ENCODE peak calls at places on chromosome 19, in nine cellular contexts. One of them, this sample, is unnamed.

GRCh38 chr19:4538601-4538954 is 1.3 kb downstream of the LRG1 start:
- DNase-seq in CD4-positive, alpha-beta memory T cell: no peak
- DNase-seq in cardiac muscle cell: no peak
- DNase-seq in CD4-positive, CD25-positive, alpha-beta regulatory T cell: no peak
- DNase-seq in right lobe of liver: no peak
- DNase-seq in left ventricle myocardium inferior: no peak
- DNase-seq in neuronal stem cell: no peak
- DNase-seq in heart right ventricle: no peak
- DNase-seq in body of pancreas: peak; percentile 40
- DNase-seq in this sample: no peak

GRCh38 chr19:40165362-40165937 is 25.8 kb upstream of the MAP3K10 start:
- DNase-seq in left ventricle myocardium inferior: peak; percentile 36
- DNase-seq in neuronal stem cell: peak; percentile 68
- DNase-seq in right lobe of liver: no peak
- DNase-seq in cardiac muscle cell: peak; percentile 56
- DNase-seq in CD4-positive, alpha-beta memory T cell: no peak
- DNase-seq in heart right ventricle: peak; percentile 46
- DNase-seq in body of pancreas: peak; percentile 42
- DNase-seq in CD4-positive, CD25-positive, alpha-beta regulatory T cell: peak; percentile 15
- DNase-seq in this sample: peak; percentile 89

GRCh38 chr19:50795665-50796073 is 5.5 kb downstream of the ACP4 start:
- DNase-seq in right lobe of liver: no peak
- DNase-seq in CD4-positive, alpha-beta memory T cell: no peak
- DNase-seq in heart right ventricle: no peak
- DNase-seq in left ventricle myocardium inferior: no peak
- DNase-seq in neuronal stem cell: no peak
- DNase-seq in cardiac muscle cell: no peak
- DNase-seq in CD4-positive, CD25-positive, alpha-beta regulatory T cell: no peak
- DNase-seq in body of pancreas: no peak
- DNase-seq in this sample: no peak

GRCh38 chr19:588093-588742 is 1.5 kb upstream of the HCN2 start:
- DNase-seq in left ventricle myocardium inferior: peak; percentile 79
- DNase-seq in right lobe of liver: no peak
- DNase-seq in neuronal stem cell: peak; percentile 49
- DNase-seq in cardiac muscle cell: peak; percentile 86
- DNase-seq in body of pancreas: peak; percentile 71
- DNase-seq in CD4-positive, alpha-beta memory T cell: peak; percentile 81
- DNase-seq in CD4-positive, CD25-positive, alpha-beta regulatory T cell: peak; percentile 37
- DNase-seq in heart right ventricle: peak; percentile 75
- DNase-seq in this sample: peak; percentile 97

GRCh38 chr19:15934332-15935078 is at the start of gene CYP4F11:
- DNase-seq in CD4-positive, alpha-beta memory T cell: no peak
- DNase-seq in right lobe of liver: peak; percentile 96
- DNase-seq in left ventricle myocardium inferior: peak; percentile 73
- DNase-seq in cardiac muscle cell: no peak
- DNase-seq in CD4-positive, CD25-positive, alpha-beta regulatory T cell: no peak
- DNase-seq in neuronal stem cell: no peak
- DNase-seq in body of pancreas: peak; percentile 69
- DNase-seq in heart right ventricle: peak; percentile 69
- DNase-seq in this sample: peak; percentile 44

GRCh38 chr19:48043675-48044258 is at the start of gene CABP5:
- DNase-seq in cardiac muscle cell: no peak
- DNase-seq in left ventricle myocardium inferior: no peak
- DNase-seq in heart right ventricle: no peak
- DNase-seq in CD4-positive, alpha-beta memory T cell: no peak
- DNase-seq in body of pancreas: no peak
- DNase-seq in neuronal stem cell: no peak
- DNase-seq in right lobe of liver: no peak
- DNase-seq in CD4-positive, CD25-positive, alpha-beta regulatory T cell: no peak
- DNase-seq in this sample: no peak

GRCh38 chr19:3398114-3398899 is 31.9 kb downstream of the NFIC start:
- DNase-seq in neuronal stem cell: no peak
- DNase-seq in cardiac muscle cell: peak; percentile 36
- DNase-seq in CD4-positive, alpha-beta memory T cell: no peak
- DNase-seq in CD4-positive, CD25-positive, alpha-beta regulatory T cell: no peak
- DNase-seq in right lobe of liver: peak; percentile 89
- DNase-seq in heart right ventricle: peak; percentile 77
- DNase-seq in left ventricle myocardium inferior: peak; percentile 84
- DNase-seq in body of pancreas: peak; percentile 90
- DNase-seq in this sample: no peak

GRCh38 chr19:14497347-14497921 is 1.5 kb upstream of the GIPC1 start:
- DNase-seq in left ventricle myocardium inferior: no peak
- DNase-seq in right lobe of liver: peak; percentile 84
- DNase-seq in cardiac muscle cell: peak; percentile 33
- DNase-seq in neuronal stem cell: no peak
- DNase-seq in heart right ventricle: peak; percentile 22
- DNase-seq in body of pancreas: no peak
- DNase-seq in CD4-positive, CD25-positive, alpha-beta regulatory T cell: no peak
- DNase-seq in CD4-positive, alpha-beta memory T cell: peak; percentile 13
- DNase-seq in this sample: no peak

GRCh38 chr19:50820549-50821247 is 2.9 kb downstream of the KLK1 start:
- DNase-seq in heart right ventricle: no peak
- DNase-seq in right lobe of liver: no peak
- DNase-seq in left ventricle myocardium inferior: no peak
- DNase-seq in neuronal stem cell: no peak
- DNase-seq in CD4-positive, CD25-positive, alpha-beta regulatory T cell: no peak
- DNase-seq in CD4-positive, alpha-beta memory T cell: peak; percentile 7
- DNase-seq in cardiac muscle cell: no peak
- DNase-seq in body of pancreas: peak; percentile 95
- DNase-seq in this sample: no peak

GRCh38 chr19:6032381-6032780 is 54.4 kb upstream of the RANBP3 start:
- DNase-seq in body of pancreas: no peak
- DNase-seq in left ventricle myocardium inferior: no peak
- DNase-seq in right lobe of liver: no peak
- DNase-seq in CD4-positive, alpha-beta memory T cell: no peak
- DNase-seq in heart right ventricle: no peak
- DNase-seq in CD4-positive, CD25-positive, alpha-beta regulatory T cell: no peak
- DNase-seq in cardiac muscle cell: no peak
- DNase-seq in neuronal stem cell: no peak
- DNase-seq in this sample: no peak

GRCh38 chr19:11448923-11449554 is 13.6 kb downstream of the PRKCSH start:
- DNase-seq in cardiac muscle cell: no peak
- DNase-seq in left ventricle myocardium inferior: no peak
- DNase-seq in neuronal stem cell: no peak
- DNase-seq in heart right ventricle: no peak
- DNase-seq in right lobe of liver: no peak
- DNase-seq in body of pancreas: no peak
- DNase-seq in CD4-positive, alpha-beta memory T cell: no peak
- DNase-seq in CD4-positive, CD25-positive, alpha-beta regulatory T cell: no peak
- DNase-seq in this sample: no peak

DNA sequence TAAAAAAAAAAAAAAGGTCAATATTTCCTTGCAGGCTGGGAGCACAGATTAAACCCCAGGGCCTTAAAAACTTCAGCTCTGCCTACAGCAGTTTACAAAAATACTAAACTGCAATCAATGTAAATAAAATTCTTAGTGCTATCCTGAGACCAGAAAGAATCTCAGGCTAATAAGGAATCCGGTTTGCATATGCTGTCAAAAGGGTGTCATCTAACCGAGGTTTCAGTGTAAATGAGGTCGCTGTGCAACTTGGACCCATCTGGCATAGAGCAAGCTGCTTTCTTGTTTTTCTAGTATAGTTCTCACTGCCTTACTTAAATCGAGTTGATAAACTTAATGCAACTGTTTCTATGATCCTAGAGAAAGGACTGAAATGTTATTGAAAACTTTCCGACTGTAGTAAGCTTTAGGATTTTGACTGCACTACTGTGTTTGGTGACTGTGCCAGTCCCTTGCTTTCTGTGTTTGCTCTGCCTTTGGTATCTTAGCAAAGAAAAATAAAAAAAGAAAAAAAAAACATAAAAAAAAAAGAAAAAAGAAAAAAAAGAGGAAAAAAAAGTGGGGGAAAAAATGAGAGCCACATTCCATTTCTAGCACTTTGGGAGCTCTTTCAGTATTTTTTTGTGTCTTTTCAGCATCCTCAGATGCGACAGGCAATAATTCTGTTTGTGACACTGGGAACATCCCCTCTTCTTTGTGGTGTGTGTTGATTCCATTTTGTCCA is 340.4 kb downstream of the ZNF536 start:
- DNase-seq in body of pancreas: no peak
- DNase-seq in CD4-positive, CD25-positive, alpha-beta regulatory T cell: no peak
- DNase-seq in right lobe of liver: no peak
- DNase-seq in neuronal stem cell: no peak
- DNase-seq in left ventricle myocardium inferior: no peak
- DNase-seq in CD4-positive, alpha-beta memory T cell: no peak
- DNase-seq in heart right ventricle: no peak
- DNase-seq in cardiac muscle cell: no peak
- DNase-seq in this sample: no peak
- H3K27me3 ChIP-seq in body of pancreas: peaks cover 4% of the 10 kb centered on the region
- H3K27me3 ChIP-seq in CD4-positive, CD25-positive, alpha-beta regulatory T cell: no peaks in the 10 kb centered on the region
- H3K27me3 ChIP-seq in right lobe of liver: no peaks in the 10 kb centered on the region
- H3K27me3 ChIP-seq in neuronal stem cell: no peaks in the 10 kb centered on the region
- H3K27me3 ChIP-seq in left ventricle myocardium inferior: peaks cover 35% of the 10 kb centered on the region
- H3K27me3 ChIP-seq in CD4-positive, alpha-beta memory T cell: no peaks in the 10 kb centered on the region
- H3K27me3 ChIP-seq in heart right ventricle: no peaks in the 10 kb centered on the region
- H3K27me3 ChIP-seq in cardiac muscle cell: peaks cover 14% of the 10 kb centered on the region
- H3K27me3 ChIP-seq in this sample: no peaks in the 10 kb centered on the region

GRCh38 chr19:46850228-46851203 is at the start of gene AP2S1:
- DNase-seq in left ventricle myocardium inferior: peak; percentile 93
- DNase-seq in neuronal stem cell: peak; percentile 98
- DNase-seq in cardiac muscle cell: peak; percentile 100
- DNase-seq in body of pancreas: peak; percentile 94
- DNase-seq in CD4-positive, alpha-beta memory T cell: peak; percentile 99
- DNase-seq in CD4-positive, CD25-positive, alpha-beta regulatory T cell: peak; percentile 94
- DNase-seq in right lobe of liver: peak; percentile 95
- DNase-seq in heart right ventricle: peak; percentile 89
- DNase-seq in this sample: peak; percentile 99
- H3K27ac ChIP-seq in left ventricle myocardium inferior: peak within 1 kb of the TSS; percentile 92
- H3K27ac ChIP-seq in neuronal stem cell: peak within 1 kb of the TSS; percentile 89
- H3K27ac ChIP-seq in cardiac muscle cell: peak within 1 kb of the TSS; percentile 82
- H3K27ac ChIP-seq in body of pancreas: peak within 1 kb of the TSS; percentile 89
- H3K27ac ChIP-seq in CD4-positive, alpha-beta memory T cell: peak within 1 kb of the TSS; percentile 85
- H3K27ac ChIP-seq in CD4-positive, CD25-positive, alpha-beta regulatory T cell: peak within 1 kb of the TSS; percentile 69
- H3K27ac ChIP-seq in right lobe of liver: peak within 1 kb of the TSS; percentile 99
- H3K27ac ChIP-seq in heart right ventricle: peak within 1 kb of the TSS; percentile 87
- H3K27ac ChIP-seq in this sample: peak within 1 kb of the TSS; percentile 81

GRCh38 chr19:8499048-8499833 is 3.2 kb downstream of the PRAM1 start:
- DNase-seq in cardiac muscle cell: no peak
- DNase-seq in CD4-positive, CD25-positive, alpha-beta regulatory T cell: no peak
- DNase-seq in CD4-positive, alpha-beta memory T cell: peak; percentile 3
- DNase-seq in left ventricle myocardium inferior: no peak
- DNase-seq in heart right ventricle: no peak
- DNase-seq in neuronal stem cell: no peak
- DNase-seq in body of pancreas: no peak
- DNase-seq in right lobe of liver: no peak
- DNase-seq in this sample: no peak
- H3K4me1 ChIP-seq in cardiac muscle cell: peaks cover 6% of the 10 kb centered on the region
- H3K4me1 ChIP-seq in CD4-positive, CD25-positive, alpha-beta regulatory T cell: peaks cover 2% of the 10 kb centered on the region
- H3K4me1 ChIP-seq in CD4-positive, alpha-beta memory T cell: peaks cover 4% of the 10 kb centered on the region
- H3K4me1 ChIP-seq in left ventricle myocardium inferior: no peaks in the 10 kb centered on the region
- H3K4me1 ChIP-seq in heart right ventricle: peaks cover 51% of the 10 kb centered on the region
- H3K4me1 ChIP-seq in neuronal stem cell: peaks cover 17% of the 10 kb centered on the region
- H3K4me1 ChIP-seq in body of pancreas: no peaks in the 10 kb centered on the region
- H3K4me1 ChIP-seq in right lobe of liver: no peaks in the 10 kb centered on the region
- H3K4me1 ChIP-seq in this sample: peaks cover 10% of the 10 kb centered on the region

GRCh38 chr19:49632576-49632975 is 7.4 kb downstream of the RRAS start:
- DNase-seq in right lobe of liver: no peak
- DNase-seq in CD4-positive, CD25-positive, alpha-beta regulatory T cell: no peak
- DNase-seq in CD4-positive, alpha-beta memory T cell: no peak
- DNase-seq in heart right ventricle: no peak
- DNase-seq in body of pancreas: no peak
- DNase-seq in neuronal stem cell: no peak
- DNase-seq in left ventricle myocardium inferior: no peak
- DNase-seq in cardiac muscle cell: no peak
- DNase-seq in this sample: no peak
- H3K27me3 ChIP-seq in right lobe of liver: no peaks in the 10 kb centered on the region
- H3K27me3 ChIP-seq in CD4-positive, CD25-positive, alpha-beta regulatory T cell: no peaks in the 10 kb centered on the region
- H3K27me3 ChIP-seq in CD4-positive, alpha-beta memory T cell: no peaks in the 10 kb centered on the region
- H3K27me3 ChIP-seq in heart right ventricle: no peaks in the 10 kb centered on the region
- H3K27me3 ChIP-seq in body of pancreas: no peaks in the 10 kb centered on the region
- H3K27me3 ChIP-seq in neuronal stem cell: no peaks in the 10 kb centered on the region
- H3K27me3 ChIP-seq in left ventricle myocardium inferior: no peaks in the 10 kb centered on the region
- H3K27me3 ChIP-seq in cardiac muscle cell: no peaks in the 10 kb centered on the region
- H3K27me3 ChIP-seq in this sample: no peaks in the 10 kb centered on the region

GRCh38 chr19:8390617-8390981 is 439 bp downstream of the RAB11B start:
- DNase-seq in CD4-positive, CD25-positive, alpha-beta regulatory T cell: peak; percentile 86
- DNase-seq in body of pancreas: peak; percentile 99
- DNase-seq in left ventricle myocardium inferior: peak; percentile 96
- DNase-seq in neuronal stem cell: peak; percentile 93
- DNase-seq in CD4-positive, alpha-beta memory T cell: peak; percentile 92
- DNase-seq in cardiac muscle cell: peak; percentile 94
- DNase-seq in right lobe of liver: peak; percentile 99
- DNase-seq in heart right ventricle: peak; percentile 98
- DNase-seq in this sample: peak; percentile 94
- H3K27ac ChIP-seq in CD4-positive, CD25-positive, alpha-beta regulatory T cell: peak overlapping the region; percentile 98
- H3K27ac ChIP-seq in body of pancreas: peak overlapping the region; percentile 100
- H3K27ac ChIP-seq in left ventricle myocardium inferior: peak overlapping the region; percentile 100
- H3K27ac ChIP-seq in neuronal stem cell: peak overlapping the region; percentile 99
- H3K27ac ChIP-seq in CD4-positive, alpha-beta memory T cell: peak overlapping the region; percentile 96
- H3K27ac ChIP-seq in cardiac muscle cell: peak overlapping the region; percentile 100
- H3K27ac ChIP-seq in right lobe of liver: peak overlapping the region; percentile 99
- H3K27ac ChIP-seq in heart right ventricle: peak overlapping the region; percentile 100
- H3K27ac ChIP-seq in this sample: peak overlapping the region; percentile 100